ENCODE peak calls at places on chromosomes 7 and 10, in six cellular contexts. L, M, E, V, P and T are unnamed samples.

GRCh38 chr10:35236739-35237138 is 99.6 kb upstream of the CCNY start:
- DNase-seq in L (no peak), M (no peak), E (no peak), V (peak), P (no peak), T (no peak)

GRCh38 chr7:111486472-111487142 is 75.7 kb downstream of the IMMP2L start:
- DNase-seq in L (no peak), M (peak), E (no peak), V (no peak), P (no peak), T (no peak)

GRCh38 chr7:46569117-46569433 is 648.0 kb upstream of the IGFBP3 start:
- DNase-seq in L (no peak), M (no peak), E (no peak), V (no peak), P (no peak), T (no peak)

GRCh38 chr10:129514568-129515451 is 47.8 kb downstream of the MGMT start:
- DNase-seq in L (no peak), M (no peak), E (no peak), V (no peak), P (no peak), T (no peak)

GRCh38 chr10:11017575-11018425 is at the start of gene CELF2:
- DNase-seq in L (peak), M (peak), E (no peak), V (peak), P (peak), T (peak)

GRCh38 chr7:55786901-55787300 is 75.7 kb downstream of the SEPTIN14 start:
- DNase-seq in L (no peak), M (no peak), E (no peak), V (no peak), P (no peak), T (no peak)

GRCh38 chr10:70605153-70605552 is 2.6 kb upstream of the PRF1 start:
- DNase-seq in L (no peak), M (no peak), E (no peak), V (no peak), P (no peak), T (no peak)

GRCh38 chr7:50531928-50532327 is 33.3 kb downstream of the DDC start:
- DNase-seq in L (no peak), M (no peak), E (no peak), V (no peak), P (no peak), T (no peak)

GRCh38 chr10:80567292-80567691 is 29.6 kb downstream of the SH2D4B start:
- DNase-seq in L (no peak), M (no peak), E (no peak), V (no peak), P (no peak), T (no peak)

GRCh38 chr10:77989081-77989724 is 40.1 kb downstream of the POLR3A start:
- DNase-seq in L (no peak), M (no peak), E (no peak), V (peak), P (no peak), T (peak)

DNA sequence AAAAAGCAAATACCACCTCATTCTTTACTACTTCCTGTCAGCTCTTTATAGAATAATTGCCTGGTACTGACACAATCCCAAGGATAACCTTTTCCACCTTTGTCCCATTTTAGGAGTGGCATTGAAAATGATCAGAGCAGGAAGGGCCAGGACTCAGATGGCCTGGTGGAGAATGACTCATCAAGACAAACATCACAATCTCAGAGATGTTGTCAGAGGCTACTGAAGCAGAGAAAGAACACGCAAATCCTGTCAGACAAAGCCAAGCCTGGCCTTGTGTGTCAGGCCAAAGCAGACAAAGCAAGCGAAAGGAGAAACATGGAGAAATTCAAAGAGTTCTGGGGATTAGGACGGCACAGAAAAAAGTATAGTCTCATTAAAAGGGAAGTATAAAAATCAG is 40.9 kb downstream of the NSUN6 start:
- DNase-seq in L (no peak), M (peak), E (no peak), V (peak), P (no peak), T (peak)
- H3K27ac ChIP-seq in L (no peak), M (peak), E (peak), V (peak), P (no peak), T (no peak)

GRCh38 chr7:34752929-34753328 is 94.9 kb downstream of the NPSR1 start:
- DNase-seq in L (no peak), M (no peak), E (no peak), V (no peak), P (no peak), T (no peak)
- H3K27ac ChIP-seq in L (peak), M (no peak), E (no peak), V (no peak), P (peak), T (no peak)

GRCh38 chr10:100835810-100836209 is 77.0 kb upstream of the SLF2 start:
- DNase-seq in L (no peak), M (no peak), E (no peak), V (no peak), P (no peak), T (no peak)

GRCh38 chr10:100837300-100837699 is 75.5 kb upstream of the SLF2 start:
- DNase-seq in L (no peak), M (no peak), E (no peak), V (no peak), P (no peak), T (no peak)

GRCh38 chr10:100836891-100837290 is 75.9 kb upstream of the SLF2 start:
- DNase-seq in L (no peak), M (no peak), E (no peak), V (no peak), P (no peak), T (no peak)

GRCh38 chr10:100841528-100841927 is 71.2 kb upstream of the SLF2 start:
- DNase-seq in L (no peak), M (no peak), E (no peak), V (no peak), P (no peak), T (no peak)

GRCh38 chr10:100838986-100839385 is 73.8 kb upstream of the SLF2 start:
- DNase-seq in L (no peak), M (no peak), E (no peak), V (no peak), P (no peak), T (no peak)
- H3K27ac ChIP-seq in L (no peak), M (no peak), E (no peak), V (no peak), P (no peak), T (no peak)

GRCh38 chr7:116576350-116577319 is 51.8 kb downstream of the CAV1 start:
- DNase-seq in L (no peak), M (peak), E (no peak), V (no peak), P (no peak), T (peak)

GRCh38 chr7:116573541-116573940 is 48.7 kb downstream of the CAV1 start:
- DNase-seq in L (no peak), M (no peak), E (no peak), V (no peak), P (no peak), T (no peak)

GRCh38 chr7:116577320-116577871 is 52.6 kb downstream of the CAV1 start:
- DNase-seq in L (no peak), M (no peak), E (no peak), V (no peak), P (no peak), T (no peak)

GRCh38 chr7:116574025-116574822 is 49.4 kb downstream of the CAV1 start:
- DNase-seq in L (no peak), M (no peak), E (no peak), V (peak), P (no peak), T (no peak)

GRCh38 chr7:116575853-116576252 is 51.0 kb downstream of the CAV1 start:
- DNase-seq in L (no peak), M (no peak), E (no peak), V (no peak), P (no peak), T (no peak)
- H3K27ac ChIP-seq in L (no peak), M (no peak), E (no peak), V (no peak), P (no peak), T (no peak)

DNA sequence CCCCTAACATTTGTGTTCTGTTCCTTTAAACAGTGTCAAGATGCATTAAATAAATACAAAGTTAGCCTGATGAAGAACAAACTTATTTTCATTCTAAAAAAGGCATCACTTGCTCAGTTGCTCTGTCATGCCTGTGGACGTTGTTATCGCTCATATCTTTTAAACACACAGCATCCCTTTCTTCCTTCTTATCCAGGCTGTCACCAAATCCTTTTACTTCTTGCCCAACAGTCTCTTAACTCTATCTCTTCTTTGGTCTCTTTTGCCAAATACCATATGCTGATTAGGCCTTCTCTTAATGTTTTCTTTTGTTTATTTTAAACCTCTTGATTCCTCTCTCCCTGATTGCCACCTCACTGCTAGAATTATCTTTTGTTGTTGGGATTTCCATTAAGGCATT is 43.9 kb downstream of the DKK1 start:
- DNase-seq in L (no peak), M (no peak), E (no peak), V (no peak), P (no peak), T (no peak)
- H3K27ac ChIP-seq in L (no peak), M (no peak), E (no peak), V (no peak), P (no peak), T (no peak)

GRCh38 chr7:24830440-24831050 is 73.3 kb upstream of the GSDME start:
- DNase-seq in L (no peak), M (no peak), E (no peak), V (no peak), P (no peak), T (no peak)

GRCh38 chr7:24827589-24827988 is 70.3 kb upstream of the GSDME start:
- DNase-seq in L (no peak), M (no peak), E (no peak), V (no peak), P (no peak), T (no peak)

GRCh38 chr7:24829787-24830186 is 72.5 kb upstream of the GSDME start:
- DNase-seq in L (no peak), M (peak), E (no peak), V (no peak), P (no peak), T (no peak)

GRCh38 chr7:24827027-24827426 is 69.8 kb upstream of the GSDME start:
- DNase-seq in L (no peak), M (no peak), E (no peak), V (no peak), P (no peak), T (no peak)

GRCh38 chr7:24828871-24829661 is 71.8 kb upstream of the GSDME start:
- DNase-seq in L (no peak), M (no peak), E (no peak), V (no peak), P (no peak), T (no peak)
- H3K27ac ChIP-seq in L (no peak), M (no peak), E (peak), V (no peak), P (no peak), T (no peak)

DNA sequence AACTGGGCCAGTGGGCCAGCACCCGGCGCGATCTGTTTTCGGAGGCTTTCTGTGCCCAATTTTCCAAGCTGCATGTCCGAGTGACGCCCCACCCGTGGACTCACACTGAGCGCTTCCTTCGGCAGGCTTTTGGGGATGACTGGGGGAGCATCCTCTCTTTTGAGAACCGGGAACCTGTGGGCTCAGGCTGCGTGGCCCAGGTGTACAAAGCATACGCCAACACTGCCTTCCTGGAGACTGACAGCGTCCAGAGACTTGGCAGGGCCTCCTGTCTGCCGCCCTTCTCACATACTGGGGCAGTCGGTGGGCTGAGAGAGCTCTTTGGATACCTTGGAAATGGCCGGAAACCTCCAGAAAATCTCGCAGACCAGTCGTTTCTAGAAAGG is 1.0 kb downstream of the ADCK2 start:
- DNase-seq in L (no peak), M (no peak), E (no peak), V (no peak), P (no peak), T (no peak)
- H3K27ac ChIP-seq in L (peak), M (peak), E (peak), V (no peak), P (no peak), T (no peak)